ENCODE peak calls at places on chromosomes 5 and 9, in four cellular contexts. One of them, this sample, is unnamed.

GRCh38 chr5:150619359-150620230 is 20.9 kb upstream of the SYNPO start:
- DNase-seq in T1000: no peak
- DNase-seq in stimulated activated naive B cell treated with anti-CD40 and anti-IgM and Interleukin-4, amounts not matched to agents 10 μg/mL and 1 μg/mL and 100 μg/mL, for 72 hours: no peak
- DNase-seq in NCI-H748 treated with DMSO at 0.1 percent for 48 hours: no peak
- DNase-seq in this sample: no peak

GRCh38 chr9:31519424-31519823 is 865.0 kb upstream of the ACO1 start:
- DNase-seq in T1000: no peak
- DNase-seq in stimulated activated naive B cell treated with anti-CD40 and anti-IgM and Interleukin-4, amounts not matched to agents 10 μg/mL and 1 μg/mL and 100 μg/mL, for 72 hours: no peak
- DNase-seq in NCI-H748 treated with DMSO at 0.1 percent for 48 hours: no peak
- DNase-seq in this sample: no peak

GRCh38 chr5:91109634-91110033 is 273.5 kb downstream of the ARRDC3 start:
- DNase-seq in T1000: no peak
- DNase-seq in stimulated activated naive B cell treated with anti-CD40 and anti-IgM and Interleukin-4, amounts not matched to agents 10 μg/mL and 1 μg/mL and 100 μg/mL, for 72 hours: no peak
- DNase-seq in NCI-H748 treated with DMSO at 0.1 percent for 48 hours: no peak
- DNase-seq in this sample: no peak

GRCh38 chr9:98993570-98993945 is 49.9 kb downstream of the COL15A1 start:
- DNase-seq in T1000: no peak
- DNase-seq in stimulated activated naive B cell treated with anti-CD40 and anti-IgM and Interleukin-4, amounts not matched to agents 10 μg/mL and 1 μg/mL and 100 μg/mL, for 72 hours: peak; percentile 86
- DNase-seq in NCI-H748 treated with DMSO at 0.1 percent for 48 hours: no peak
- DNase-seq in this sample: no peak

GRCh38 chr9:35756275-35756742 is 2.2 kb upstream of the MSMP start:
- DNase-seq in T1000: no peak
- DNase-seq in stimulated activated naive B cell treated with anti-CD40 and anti-IgM and Interleukin-4, amounts not matched to agents 10 μg/mL and 1 μg/mL and 100 μg/mL, for 72 hours: peak; percentile 70
- DNase-seq in NCI-H748 treated with DMSO at 0.1 percent for 48 hours: no peak
- DNase-seq in this sample: no peak

GRCh38 chr5:5398046-5398445 is 24.4 kb upstream of the ICE1 start:
- DNase-seq in T1000: no peak
- DNase-seq in stimulated activated naive B cell treated with anti-CD40 and anti-IgM and Interleukin-4, amounts not matched to agents 10 μg/mL and 1 μg/mL and 100 μg/mL, for 72 hours: no peak
- DNase-seq in NCI-H748 treated with DMSO at 0.1 percent for 48 hours: no peak
- DNase-seq in this sample: no peak

GRCh38 chr9:82679488-82679887 is 383.5 kb downstream of the RASEF start:
- DNase-seq in T1000: no peak
- DNase-seq in stimulated activated naive B cell treated with anti-CD40 and anti-IgM and Interleukin-4, amounts not matched to agents 10 μg/mL and 1 μg/mL and 100 μg/mL, for 72 hours: no peak
- DNase-seq in NCI-H748 treated with DMSO at 0.1 percent for 48 hours: no peak
- DNase-seq in this sample: no peak

GRCh38 chr5:99879791-99880511 is 655.2 kb upstream of the FAM174A start:
- DNase-seq in T1000: no peak
- DNase-seq in stimulated activated naive B cell treated with anti-CD40 and anti-IgM and Interleukin-4, amounts not matched to agents 10 μg/mL and 1 μg/mL and 100 μg/mL, for 72 hours: no peak
- DNase-seq in NCI-H748 treated with DMSO at 0.1 percent for 48 hours: no peak
- DNase-seq in this sample: no peak

GRCh38 chr9:13857521-13857920 is 456.4 kb downstream of the NFIB start:
- DNase-seq in T1000: no peak
- DNase-seq in stimulated activated naive B cell treated with anti-CD40 and anti-IgM and Interleukin-4, amounts not matched to agents 10 μg/mL and 1 μg/mL and 100 μg/mL, for 72 hours: no peak
- DNase-seq in NCI-H748 treated with DMSO at 0.1 percent for 48 hours: no peak
- DNase-seq in this sample: no peak

GRCh38 chr5:54703091-54703490 is 185.5 kb downstream of the SNX18 start:
- DNase-seq in T1000: no peak
- DNase-seq in stimulated activated naive B cell treated with anti-CD40 and anti-IgM and Interleukin-4, amounts not matched to agents 10 μg/mL and 1 μg/mL and 100 μg/mL, for 72 hours: no peak
- DNase-seq in NCI-H748 treated with DMSO at 0.1 percent for 48 hours: peak; percentile 9
- DNase-seq in this sample: no peak